ENCODE peak calls at places on chromosomes 5 and 9, in six cellular contexts. N is heart right ventricle, E is mesenchymal stem cell, V is RWPE1, H is GM23248, Y is RWPE2. B is an unnamed sample.

GRCh38 chr9:87708989-87709706 is 16.8 kb upstream of the CTSL start:
- DNase-seq in Y (no peak), H (no peak), E (no peak), N (no peak), V (no peak), B (no peak)

GRCh38 chr9:2109066-2109650 is 94.0 kb downstream of the SMARCA2 start:
- DNase-seq in N (no peak), Y (no peak), V (no peak), E (no peak), H (peak; percentile 83), B (no peak)

GRCh38 chr9:136499935-136500910 is 17.4 kb upstream of the SEC16A start:
- DNase-seq in V (no peak), N (no peak), H (no peak), E (no peak), Y (no peak), B (no peak)

GRCh38 chr5:142600611-142601360 is 85.1 kb downstream of the FGF1 start:
- DNase-seq in H (peak; percentile 70), Y (no peak), E (peak; percentile 93), N (peak; percentile 80), V (no peak), B (no peak)

GRCh38 chr5:37857696-37858095 is 17.9 kb upstream of the GDNF start:
- DNase-seq in H (no peak), E (no peak), V (no peak), Y (no peak), N (no peak), B (no peak)

GRCh38 chr9:138007566-138008080 is 130.0 kb downstream of the CACNA1B start:
- DNase-seq in H (no peak), Y (no peak), N (peak; percentile 1), V (no peak), E (no peak), B (no peak)

GRCh38 chr5:138245717-138246116 is 28.7 kb downstream of the GFRA3 start:
- DNase-seq in V (no peak), H (no peak), E (no peak), N (no peak), Y (no peak), B (no peak)

GRCh38 chr9:136289651-136290507 is 14.0 kb downstream of the CCDC187 start:
- DNase-seq in Y (no peak), H (no peak), N (no peak), V (no peak), E (no peak), B (no peak)

GRCh38 chr9:36788534-36788933 is 215.8 kb downstream of the MELK start:
- DNase-seq in E (peak; percentile 5), V (no peak), Y (no peak), H (peak; percentile 6), N (no peak), B (no peak)

GRCh38 chr5:87831499-87831898 is 418.8 kb upstream of the CCNH start:
- DNase-seq in E (no peak), Y (no peak), V (no peak), H (no peak), N (no peak), B (no peak)

GRCh38 chr5:119453045-119453383 is 717 bp downstream of the HSD17B4 start:
- DNase-seq in E (peak; percentile 59), Y (no peak), H (peak; percentile 54), N (no peak), V (peak; percentile 27), B (no peak)
- H3K27ac ChIP-seq in E (no peak overlapping the region), Y (peak overlapping the region; percentile 38), H (peak overlapping the region; percentile 33), N (peak overlapping the region; percentile 94), V (peak overlapping the region; percentile 79), B (peak overlapping the region; percentile 69)

DNA sequence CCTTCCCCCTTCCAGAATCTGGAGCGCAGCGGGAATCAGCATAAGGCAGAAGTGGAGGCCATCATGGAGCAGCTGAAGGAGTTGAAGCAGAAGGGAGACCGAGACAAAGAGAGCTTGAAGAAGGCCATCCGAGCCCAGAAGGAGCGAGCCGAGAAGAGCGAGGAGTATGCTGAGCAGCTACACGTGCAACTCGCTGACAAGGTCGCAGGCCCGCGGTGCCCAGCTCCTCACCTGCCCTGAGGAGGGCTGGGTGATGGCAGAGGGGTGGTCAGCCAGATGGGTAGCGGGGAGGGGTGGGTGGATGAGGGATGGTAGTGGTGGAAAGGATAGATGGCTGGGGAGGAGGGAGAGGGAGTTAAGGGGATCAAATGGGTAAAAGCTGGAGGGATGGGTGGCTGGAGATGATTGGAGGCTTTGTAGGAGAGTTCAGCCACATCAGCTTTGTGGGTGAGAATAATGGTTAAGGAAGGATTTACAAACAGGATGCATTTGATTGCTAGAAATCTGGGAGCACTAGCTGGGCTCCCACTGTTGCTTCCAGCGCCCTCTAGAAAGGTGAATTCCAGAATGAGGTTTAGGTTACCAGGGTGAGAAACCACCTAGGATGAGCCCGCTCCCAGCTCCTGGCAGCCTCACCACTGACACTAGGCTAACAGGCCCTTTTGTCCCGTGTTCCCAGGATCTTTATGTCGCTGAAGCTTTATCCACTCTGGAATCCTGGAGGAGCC is 19.7 kb upstream of the GLE1 start:
- DNase-seq in H (no peak), E (no peak), N (no peak), Y (no peak), V (no peak), B (no peak)
- H3K27ac ChIP-seq in H (no peak overlapping the region), E (no peak overlapping the region), N (no peak overlapping the region), Y (no peak overlapping the region), V (no peak overlapping the region), B (no peak overlapping the region)

GRCh38 chr9:131129183-131129582 is 3.8 kb downstream of the NUP214 start:
- DNase-seq in Y (no peak), V (no peak), H (no peak), N (no peak), E (no peak), B (no peak)

GRCh38 chr9:131125038-131125287 is 423 bp upstream of the NUP214 start:
- DNase-seq in H (no peak), V (peak; percentile 36), E (no peak), Y (no peak), N (no peak), B (no peak)

GRCh38 chr9:131122158-131122557 is 3.2 kb upstream of the NUP214 start:
- DNase-seq in E (no peak), N (no peak), H (no peak), Y (no peak), V (no peak), B (no peak)

GRCh38 chr9:131125288-131126058 is at the start of gene NUP214:
- DNase-seq in V (peak; percentile 99), E (peak; percentile 97), N (peak; percentile 99), Y (peak; percentile 98), H (peak; percentile 99), B (peak; percentile 89)

GRCh38 chr9:131126059-131126426 is 657 bp downstream of the NUP214 start:
- DNase-seq in N (no peak), E (no peak), H (no peak), V (no peak), Y (no peak), B (no peak)
- H3K27ac ChIP-seq in N (peak overlapping the region; percentile 79), E (no peak overlapping the region), H (peak overlapping the region; percentile 76), V (peak overlapping the region; percentile 76), Y (peak overlapping the region; percentile 39), B (peak overlapping the region; percentile 75)

GRCh38 chr5:180157866-180158265 is 51.1 kb downstream of the RASGEF1C start:
- DNase-seq in H (no peak), E (no peak), N (no peak), Y (no peak), V (no peak), B (no peak)

GRCh38 chr5:180155331-180155881 is 53.6 kb downstream of the RASGEF1C start:
- DNase-seq in V (no peak), N (no peak), H (no peak), E (no peak), Y (no peak), B (no peak)

GRCh38 chr5:180154821-180155220 is 54.2 kb downstream of the RASGEF1C start:
- DNase-seq in H (no peak), V (no peak), E (no peak), N (no peak), Y (no peak), B (no peak)

GRCh38 chr5:180153991-180154390 is 55.0 kb downstream of the RASGEF1C start:
- DNase-seq in E (no peak), V (no peak), H (no peak), N (no peak), Y (no peak), B (no peak)

GRCh38 chr5:180156141-180156540 is 52.9 kb downstream of the RASGEF1C start:
- DNase-seq in H (no peak), V (no peak), E (no peak), Y (no peak), N (no peak), B (no peak)
- H3K27ac ChIP-seq in H (no peak overlapping the region), V (no peak overlapping the region), E (no peak overlapping the region), Y (no peak overlapping the region), N (no peak overlapping the region), B (no peak overlapping the region)

GRCh38 chr9:121620777-121621437 is 30.5 kb upstream of the DAB2IP start:
- DNase-seq in E (peak; percentile 35), V (peak; percentile 64), Y (no peak), H (peak; percentile 47), N (no peak), B (no peak)
- H3K27ac ChIP-seq in E (no peak overlapping the region), V (no peak overlapping the region), Y (no peak overlapping the region), H (no peak overlapping the region), N (peak overlapping the region; percentile 89), B (no peak overlapping the region)

GRCh38 chr9:133534346-133535284 is at the start of gene ADAMTSL2:
- DNase-seq in V (peak; percentile 36), E (peak; percentile 72), N (peak; percentile 77), H (peak; percentile 62), Y (no peak), B (no peak)
- H3K27ac ChIP-seq in V (no peak within 1 kb of the TSS), E (no peak within 1 kb of the TSS), N (peak within 1 kb of the TSS; percentile 81), H (no peak within 1 kb of the TSS), Y (no peak within 1 kb of the TSS), B (no peak within 1 kb of the TSS)

GRCh38 chr9:126438757-126439401 is 112.2 kb downstream of the MVB12B start:
- DNase-seq in E (no peak), N (no peak), Y (no peak), H (no peak), V (no peak), B (no peak)

GRCh38 chr9:126435105-126435504 is 108.5 kb downstream of the MVB12B start:
- DNase-seq in E (no peak), N (no peak), H (no peak), V (no peak), Y (no peak), B (no peak)

GRCh38 chr9:126436545-126437269 is 110.1 kb downstream of the MVB12B start:
- DNase-seq in H (peak; percentile 65), V (no peak), E (peak; percentile 14), Y (no peak), N (no peak), B (no peak)

GRCh38 chr9:126432659-126433058 is 106.0 kb downstream of the MVB12B start:
- DNase-seq in H (no peak), Y (no peak), V (no peak), E (no peak), N (no peak), B (no peak)

GRCh38 chr9:126435626-126436025 is 109.0 kb downstream of the MVB12B start:
- DNase-seq in N (no peak), Y (no peak), E (no peak), V (no peak), H (no peak), B (no peak)
- H3K27ac ChIP-seq in N (no peak overlapping the region), Y (no peak overlapping the region), E (no peak overlapping the region), V (no peak overlapping the region), H (no peak overlapping the region), B (no peak overlapping the region)

GRCh38 chr9:99129091-99129490 is 24.2 kb downstream of the TGFBR1 start:
- DNase-seq in N (no peak), E (no peak), Y (no peak), H (no peak), V (peak; percentile 38), B (no peak)
- H3K27ac ChIP-seq in N (no peak overlapping the region), E (no peak overlapping the region), Y (peak overlapping the region; percentile 90), H (no peak overlapping the region), V (peak overlapping the region; percentile 70), B (peak overlapping the region; percentile 93)

B was measured in epithelial cell of prostate.